ENCODE peak calls at places on chromosome 17, in ten cellular contexts. S is body of pancreas, J is Peyer's patch, D is WTC11, C is IMR-90, O is tibial artery, W is RWPE1, Q is upper lobe of right lung, K is AG04449, A is BJ. X is an unnamed sample.

GRCh38 chr17:1074886-1075665 is 78.1 kb downstream of the TIMM22 start:
- DNase-seq in A (no peak), S (no peak), D (no peak), O (no peak), C (no peak), J (peak), Q (no peak), W (no peak), K (no peak), X (no peak)

GRCh38 chr17:39920218-39921210 is 2.1 kb upstream of the GSDMB start:
- DNase-seq in A (no peak), O (no peak), K (no peak), C (no peak), S (no peak), D (no peak), J (peak), Q (no peak), W (no peak), X (no peak)

GRCh38 chr17:76736349-76737081 is 616 bp downstream of the SRSF2 start:
- DNase-seq in Q (peak), W (peak), C (peak), D (peak), O (peak), A (no peak), J (peak), S (peak), K (no peak), X (peak)

GRCh38 chr17:80959330-80960036 is 32.2 kb upstream of the CHMP6 start:
- DNase-seq in Q (no peak), O (peak), A (peak), S (peak), K (no peak), J (no peak), W (no peak), D (no peak), C (peak), X (no peak)

GRCh38 chr17:8954339-8954738 is 11.2 kb downstream of the PIK3R5 start:
- DNase-seq in J (no peak), A (no peak), D (peak), W (no peak), O (peak), C (no peak), Q (peak), S (peak), K (no peak), X (no peak)

GRCh38 chr17:58624751-58625150 is 67.1 kb downstream of the TEX14 start:
- DNase-seq in O (no peak), W (no peak), J (no peak), K (no peak), D (no peak), A (no peak), C (no peak), S (no peak), Q (no peak), X (no peak)

GRCh38 chr17:16040710-16041251 is 41.2 kb downstream of the TTC19 start:
- DNase-seq in A (peak), C (peak), S (peak), D (no peak), W (no peak), Q (no peak), O (no peak), J (no peak), K (peak), X (no peak)

GRCh38 chr17:77783991-77784820 is 174.3 kb upstream of the TNRC6C start:
- DNase-seq in Q (no peak), C (no peak), A (no peak), D (no peak), W (no peak), S (no peak), J (no peak), K (no peak), O (no peak), X (no peak)

GRCh38 chr17:49748791-49749190 is 15.1 kb downstream of the FAM117A start:
- DNase-seq in C (no peak), D (no peak), W (no peak), S (no peak), K (no peak), Q (no peak), J (no peak), O (no peak), A (no peak), X (no peak)

GRCh38 chr17:42200702-42201101 is 6.4 kb upstream of the GHDC start:
- DNase-seq in K (no peak), S (peak), A (no peak), D (no peak), Q (no peak), O (no peak), C (no peak), W (no peak), J (no peak), X (no peak)

GRCh38 chr17:48624544-48625501 is 1.3 kb downstream of the HOXB9 start:
- DNase-seq in K (no peak), J (peak), A (no peak), W (no peak), Q (no peak), D (peak), S (no peak), O (no peak), C (no peak), X (no peak)

GRCh38 chr17:57607553-57608120 is 137.5 kb downstream of the CCDC182 start:
- DNase-seq in C (no peak), D (no peak), K (no peak), S (no peak), W (peak), A (no peak), O (no peak), J (no peak), Q (peak), X (no peak)

GRCh38 chr17:72947475-72947874 is 145.0 kb downstream of the SLC39A11 start:
- DNase-seq in O (no peak), Q (no peak), C (no peak), S (no peak), K (no peak), A (no peak), D (no peak), W (no peak), J (no peak), X (no peak)

GRCh38 chr17:6035801-6036394 is 34.3 kb upstream of the WSCD1 start:
- DNase-seq in C (no peak), A (no peak), K (no peak), Q (no peak), D (no peak), W (no peak), S (no peak), J (no peak), O (no peak), X (no peak)

GRCh38 chr17:58329035-58329807 is 626 bp upstream of the TSPOAP1 start:
- DNase-seq in C (no peak), J (peak), W (no peak), O (peak), Q (peak), D (peak), S (peak), A (no peak), K (no peak), X (no peak)

GRCh38 chr17:5587431-5588032 is 3.2 kb upstream of the NLRP1 start:
- DNase-seq in J (no peak), W (peak), S (peak), O (no peak), D (no peak), K (no peak), Q (no peak), C (peak), A (no peak), X (peak)

GRCh38 chr17:71548540-71549190 is 572.2 kb upstream of the SOX9 start:
- DNase-seq in S (no peak), D (no peak), W (peak), O (no peak), K (no peak), J (no peak), Q (no peak), A (no peak), C (peak), X (no peak)

GRCh38 chr17:77656054-77656453 is 302.4 kb upstream of the TNRC6C start:
- DNase-seq in D (no peak), W (no peak), K (no peak), S (no peak), O (no peak), C (no peak), J (peak), Q (peak), A (no peak), X (no peak)

GRCh38 chr17:64425191-64425590 is 23.7 kb upstream of the MILR1 start:
- DNase-seq in Q (no peak), C (no peak), S (no peak), D (no peak), W (no peak), A (no peak), O (no peak), J (no peak), K (no peak), X (no peak)

GRCh38 chr17:42414782-42415409 is 8.2 kb downstream of the CAVIN1 start:
- DNase-seq in J (no peak), C (no peak), W (no peak), A (no peak), D (no peak), K (no peak), Q (peak), S (no peak), O (no peak), X (no peak)

GRCh38 chr17:27559506-27559931 is 71.5 kb upstream of the LGALS9 start:
- DNase-seq in O (peak), K (no peak), S (no peak), J (no peak), W (no peak), D (no peak), Q (no peak), C (peak), A (no peak), X (no peak)

GRCh38 chr17:57945999-57946797 is 9.0 kb downstream of the CUEDC1 start:
- DNase-seq in W (peak), Q (no peak), K (no peak), A (peak), C (peak), D (no peak), S (no peak), J (no peak), O (no peak), X (no peak)

GRCh38 chr17:5019475-5019956 is 15.7 kb downstream of the SLC52A1 start:
- DNase-seq in C (peak), A (no peak), S (no peak), W (peak), Q (no peak), K (no peak), O (no peak), D (peak), J (no peak), X (no peak)

GRCh38 chr17:20086416-20087074 is 77.4 kb downstream of the SPECC1 start:
- DNase-seq in C (no peak), W (no peak), K (no peak), A (no peak), Q (no peak), D (no peak), J (no peak), S (no peak), O (no peak), X (no peak)

GRCh38 chr17:41678907-41679739 is 9.6 kb upstream of the EIF1 start:
- DNase-seq in Q (no peak), O (no peak), C (peak), A (no peak), J (peak), S (peak), D (no peak), K (no peak), W (no peak), X (no peak)

GRCh38 chr17:14207791-14208190 is 28.9 kb downstream of the CDRT15 start:
- DNase-seq in W (no peak), J (no peak), O (no peak), D (no peak), S (no peak), C (no peak), Q (no peak), K (no peak), A (no peak), X (no peak)

GRCh38 chr17:40621558-40621957 is 26.1 kb downstream of the SMARCE1 start:
- DNase-seq in Q (no peak), J (no peak), C (peak), W (no peak), D (no peak), O (no peak), A (no peak), K (no peak), S (no peak), X (no peak)

GRCh38 chr17:20223808-20224328 is 214.7 kb downstream of the SPECC1 start:
- DNase-seq in W (peak), S (no peak), Q (no peak), O (no peak), C (peak), A (no peak), D (no peak), K (no peak), J (no peak), X (no peak)

GRCh38 chr17:15999141-15999973 is at the start of the genes TTC19 and ZSWIM7:
- DNase-seq in O (peak), S (peak), Q (peak), A (peak), K (peak), C (peak), D (peak), J (peak), W (peak), X (peak)

GRCh38 chr17:64281962-64282752 is 19.1 kb upstream of the TEX2 start:
- DNase-seq in W (peak), D (peak), K (no peak), C (peak), S (peak), O (peak), J (no peak), A (no peak), Q (no peak), X (peak)

DNA sequence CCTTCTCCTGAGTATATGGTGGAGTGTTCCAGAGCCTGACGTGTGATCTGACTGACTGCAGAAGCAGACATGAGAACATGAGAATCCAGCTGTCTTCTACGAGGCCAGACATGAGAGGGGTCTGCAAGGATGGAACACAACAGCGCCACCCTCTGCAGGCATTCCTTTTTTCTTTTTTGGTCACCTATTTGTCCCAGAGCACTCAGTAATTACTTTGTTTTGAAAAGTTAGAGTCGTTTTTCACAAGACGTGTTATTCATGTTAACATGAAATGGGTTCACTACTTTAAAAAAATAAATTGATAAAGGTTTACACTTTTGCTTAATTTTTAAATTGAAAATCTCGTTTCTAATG is 43.8 kb upstream of the ATP2A3 start:
- DNase-seq in A (no peak), Q (no peak), J (no peak), C (peak), W (no peak), D (no peak), S (no peak), K (no peak), O (no peak), X (no peak)
- TF ChIP-seq CTCF in A (no peak), Q (peak), J (no peak), C (peak), W (no peak), D (no peak), S (no peak), K (no peak), O (no peak), X (no peak)

GRCh38 chr17:66620528-66620927 is 214.4 kb upstream of the CACNG5 start:
- DNase-seq in A (no peak), K (no peak), J (no peak), O (no peak), W (no peak), C (peak), D (no peak), S (no peak), Q (no peak), X (no peak)

GRCh38 chr17:66629762-66630161 is 205.2 kb upstream of the CACNG5 start:
- DNase-seq in Q (no peak), S (no peak), J (no peak), D (no peak), O (no peak), A (no peak), K (no peak), W (no peak), C (no peak), X (no peak)

GRCh38 chr17:66630379-66630778 is 204.5 kb upstream of the CACNG5 start:
- DNase-seq in S (no peak), K (no peak), D (no peak), C (no peak), Q (no peak), J (no peak), O (no peak), A (no peak), W (no peak), X (no peak)

GRCh38 chr17:66627985-66628384 is 206.9 kb upstream of the CACNG5 start:
- DNase-seq in Q (no peak), J (no peak), W (no peak), D (no peak), C (no peak), O (no peak), S (no peak), K (no peak), A (no peak), X (no peak)

DNA sequence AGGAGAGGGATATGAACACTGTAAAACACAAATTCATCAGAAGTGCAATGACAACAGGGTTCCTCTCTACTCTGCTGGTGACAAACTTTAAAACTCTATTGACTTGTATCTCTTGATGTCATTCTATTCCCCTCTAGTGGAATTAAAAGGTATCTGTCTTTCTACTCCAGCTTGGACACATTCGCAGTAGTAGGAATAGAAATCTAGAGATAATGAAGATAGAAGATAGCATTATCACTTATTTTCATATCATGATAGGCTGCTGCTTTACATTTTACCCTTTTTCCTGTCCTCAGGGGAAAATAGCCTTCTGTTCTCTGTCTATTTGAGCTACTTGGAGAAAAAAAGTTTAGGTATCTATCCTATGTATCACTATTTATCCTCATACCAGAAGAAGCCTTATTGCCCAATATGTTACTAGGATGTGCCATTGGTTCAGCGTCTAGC is 209.6 kb upstream of the CACNG5 start:
- DNase-seq in A (no peak), Q (no peak), O (no peak), S (no peak), K (no peak), W (peak), C (peak), D (no peak), J (no peak), X (no peak)
- TF ChIP-seq CTCF in A (peak), Q (peak), O (peak), S (no peak), K (peak), W (peak), C (peak), D (no peak), J (peak), X (peak)

GRCh38 chr17:18156976-18157280 is 26.7 kb upstream of the ALKBH5 start:
- DNase-seq in K (no peak), S (no peak), C (no peak), W (no peak), A (no peak), J (no peak), O (no peak), Q (no peak), D (no peak), X (no peak)

GRCh38 chr17:18155179-18155578 is 28.4 kb upstream of the ALKBH5 start:
- DNase-seq in C (no peak), W (no peak), A (no peak), J (no peak), O (no peak), D (no peak), S (no peak), Q (no peak), K (no peak), X (no peak)

GRCh38 chr17:18157354-18157985 is 26.2 kb upstream of the ALKBH5 start:
- DNase-seq in C (no peak), W (no peak), J (no peak), S (no peak), A (no peak), D (no peak), O (no peak), K (no peak), Q (no peak), X (no peak)

GRCh38 chr17:18158022-18158600 is 25.5 kb upstream of the ALKBH5 start:
- DNase-seq in O (peak), K (no peak), J (peak), S (peak), W (peak), C (peak), A (peak), D (peak), Q (peak), X (peak)

DNA sequence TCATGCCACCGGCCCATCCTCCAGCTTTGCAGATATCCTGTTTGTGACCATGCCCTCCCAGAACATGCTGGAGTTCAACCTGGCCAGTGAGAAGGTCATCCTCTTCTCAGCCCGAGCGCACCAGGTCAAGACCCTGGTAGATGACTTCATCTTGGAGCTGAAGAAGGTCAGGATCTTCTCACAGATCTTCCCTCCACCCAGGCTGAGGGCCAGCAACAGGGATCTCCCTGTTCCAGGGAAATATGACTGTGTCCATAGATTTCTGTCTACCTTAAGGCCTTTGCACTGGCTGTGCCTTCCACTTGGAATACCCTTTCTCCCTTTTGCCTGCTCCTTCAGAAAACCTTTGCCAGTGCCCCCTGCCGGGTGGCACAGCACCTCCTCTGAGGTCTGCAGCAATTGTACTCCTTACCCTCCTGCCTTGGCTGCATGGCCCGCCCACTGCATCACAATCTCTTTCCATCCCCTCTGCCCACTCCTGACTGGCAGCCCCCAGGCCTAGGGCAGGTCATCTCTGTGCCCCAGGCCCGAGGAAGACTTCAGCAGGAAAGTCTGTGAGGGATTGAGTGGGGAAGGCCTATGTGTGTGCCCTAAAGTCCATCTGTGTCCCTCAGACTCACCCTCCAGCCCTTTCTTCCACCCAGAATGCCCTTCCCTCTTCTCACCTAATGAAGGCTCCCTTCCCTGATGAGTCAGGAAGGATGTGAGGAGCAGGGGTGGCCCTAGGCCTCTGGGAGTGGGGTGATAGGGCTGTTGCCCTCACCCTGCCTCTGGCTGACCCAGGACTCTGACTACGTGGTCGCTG is 27.3 kb upstream of the ALKBH5 start:
- DNase-seq in Q (no peak), A (no peak), O (no peak), W (no peak), C (no peak), J (no peak), D (no peak), K (no peak), S (no peak), X (no peak)
- TF ChIP-seq CTCF in Q (no peak), A (no peak), O (no peak), W (no peak), C (no peak), J (no peak), D (no peak), K (no peak), S (no peak), X (no peak)

GRCh38 chr17:79796570-79797491 is at the start of gene CBX8:
- DNase-seq in J (peak), D (peak), O (peak), K (peak), S (peak), Q (peak), W (peak), C (peak), A (peak), X (peak)
- TF ChIP-seq CTCF in J (no peak), D (no peak), O (no peak), K (peak), S (no peak), Q (peak), W (no peak), C (peak), A (peak), X (peak)

DNA sequence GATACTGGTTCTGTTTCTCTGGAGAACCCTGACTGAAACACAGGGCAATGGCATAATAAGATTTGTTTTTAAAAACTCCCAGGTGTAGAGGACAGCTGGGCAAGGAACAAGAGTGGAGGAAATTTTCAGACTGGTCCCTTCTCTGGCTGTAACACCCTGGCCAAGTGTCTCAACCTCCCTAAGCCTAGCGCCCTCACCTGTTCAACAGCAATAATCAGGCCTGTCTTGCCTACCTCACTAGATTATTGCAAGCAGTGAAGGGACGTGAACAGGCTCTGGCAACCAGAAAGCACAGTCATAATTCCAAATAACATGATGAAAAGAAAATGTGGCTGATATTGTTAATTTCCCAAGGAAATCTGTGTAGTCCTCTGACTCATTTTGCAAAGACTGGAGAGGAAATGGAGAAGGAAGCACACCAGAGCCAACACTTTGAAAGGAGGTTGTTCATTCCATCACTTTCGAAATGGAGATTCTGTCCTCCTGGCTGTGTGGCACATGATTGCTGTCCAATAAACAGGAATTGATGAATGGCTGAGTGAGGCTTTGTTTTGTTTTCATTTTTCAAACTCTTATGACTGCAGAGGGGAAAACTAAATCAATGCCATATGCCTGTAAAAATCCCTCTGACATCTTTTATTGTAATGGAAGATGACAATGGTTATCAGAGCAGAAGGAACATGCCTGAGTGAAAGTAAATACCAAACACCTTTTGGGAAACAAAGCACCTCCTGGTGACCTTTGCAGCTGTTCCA is 87.4 kb upstream of the HLF start:
- DNase-seq in S (peak), O (no peak), D (peak), Q (no peak), C (no peak), A (no peak), J (no peak), W (no peak), K (no peak), X (no peak)
- TF ChIP-seq CTCF in S (no peak), O (no peak), D (no peak), Q (no peak), C (no peak), A (no peak), J (no peak), W (no peak), K (no peak), X (no peak)